ENCODE peak calls at places on chromosome 1, in eight cellular contexts. S is K562; J is adrenal gland; N is H9; V is OCI-LY7; B is CD8-positive, alpha-beta memory T cell; G is mammary epithelial cell; Z is neuronal stem cell. R is an unnamed sample.

GRCh38 chr1:17516303-17517214 is 22.9 kb upstream of the ARHGEF10L start:
- DNase-seq in S (no peak), J (no peak), N (no peak), V (no peak), B (no peak), G (no peak), Z (no peak), R (no peak)

GRCh38 chr1:8822383-8823294 is 5.2 kb upstream of the RERE start:
- DNase-seq in S (peak; percentile 64), J (no peak), N (no peak), V (no peak), B (no peak), G (peak; percentile 84), Z (no peak), R (peak; percentile 83)

GRCh38 chr1:27658951-27659496 is 13.0 kb downstream of the IFI6 start:
- DNase-seq in S (no peak), J (no peak), N (peak; percentile 51), V (peak; percentile 52), B (peak; percentile 61), G (peak; percentile 86), Z (no peak), R (no peak)

GRCh38 chr1:180269848-180270766 is 40.0 kb downstream of the LHX4 start:
- DNase-seq in S (no peak), J (no peak), N (peak; percentile 67), V (no peak), B (no peak), G (no peak), Z (no peak), R (peak; percentile 38)

GRCh38 chr1:225437710-225438437 is 10.0 kb upstream of the LBR start:
- DNase-seq in S (peak; percentile 47), J (no peak), N (peak; percentile 58), V (no peak), B (no peak), G (no peak), Z (no peak), R (no peak)

GRCh38 chr1:46436844-46437243 is 42.7 kb downstream of the FAAH start:
- DNase-seq in S (no peak), J (no peak), N (no peak), V (no peak), B (no peak), G (no peak), Z (no peak), R (no peak)

GRCh38 chr1:110513511-110513910 is 5.5 kb downstream of the KCNA10 start:
- DNase-seq in S (no peak), J (no peak), N (peak; percentile 88), V (no peak), B (no peak), G (no peak), Z (no peak), R (no peak)

GRCh38 chr1:237398751-237399150 is 356.8 kb downstream of the RYR2 start:
- DNase-seq in S (no peak), J (no peak), N (no peak), V (no peak), B (no peak), G (no peak), Z (no peak), R (no peak)

GRCh38 chr1:24425922-24426321 is 10.3 kb downstream of the NIPAL3 start:
- DNase-seq in S (no peak), J (no peak), N (no peak), V (no peak), B (no peak), G (no peak), Z (no peak), R (no peak)

GRCh38 chr1:16262067-16262466 is 25.1 kb upstream of the CPLANE2 start:
- DNase-seq in S (no peak), J (no peak), N (no peak), V (no peak), B (no peak), G (no peak), Z (no peak), R (no peak)

GRCh38 chr1:7296968-7297367 is 474.1 kb upstream of the VAMP3 start:
- DNase-seq in S (no peak), J (no peak), N (no peak), V (no peak), B (no peak), G (no peak), Z (no peak), R (no peak)

GRCh38 chr1:7293702-7294630 is 477.1 kb upstream of the VAMP3 start:
- DNase-seq in S (no peak), J (no peak), N (peak; percentile 58), V (no peak), B (no peak), G (no peak), Z (no peak), R (no peak)

GRCh38 chr1:7294636-7295035 is 476.5 kb upstream of the VAMP3 start:
- DNase-seq in S (no peak), J (no peak), N (no peak), V (no peak), B (no peak), G (no peak), Z (no peak), R (no peak)

GRCh38 chr1:7298145-7298544 is 473.0 kb upstream of the VAMP3 start:
- DNase-seq in S (no peak), J (no peak), N (no peak), V (no peak), B (no peak), G (no peak), Z (no peak), R (no peak)

DNA sequence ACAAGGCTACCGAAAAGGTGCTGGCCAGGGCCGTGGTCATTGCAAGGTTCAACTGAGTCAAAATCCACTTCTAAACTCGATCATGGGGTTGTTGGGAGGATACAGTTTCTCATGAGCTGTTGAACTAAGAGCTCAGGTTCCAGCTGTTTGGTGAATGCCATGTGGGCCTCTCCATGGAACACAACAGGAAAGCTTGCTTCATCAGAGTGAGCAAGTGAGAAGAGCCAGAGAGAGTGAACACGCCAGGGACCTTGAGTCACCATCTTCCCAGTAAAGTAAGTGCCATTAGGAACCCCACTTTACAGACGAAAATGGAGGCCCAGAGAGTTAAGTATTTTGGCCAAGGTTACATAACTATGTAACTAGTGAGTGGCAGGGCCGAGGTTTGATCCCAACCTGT is 475.1 kb upstream of the VAMP3 start:
- DNase-seq in S (no peak), J (no peak), N (no peak), V (no peak), B (no peak), G (no peak), Z (no peak), R (no peak)
- H3K4me1 ChIP-seq in S (no peaks in the 10 kb centered on the region), J (peaks cover 13% of the 10 kb centered on the region), N (peaks cover 19% of the 10 kb centered on the region), V (no peaks in the 10 kb centered on the region), B (no peaks in the 10 kb centered on the region), G (peaks cover 20% of the 10 kb centered on the region), Z (no peaks in the 10 kb centered on the region), R (peaks cover 42% of the 10 kb centered on the region)

GRCh38 chr1:214462882-214463281 is 88.5 kb downstream of the PTPN14 start:
- DNase-seq in S (no peak), J (no peak), N (no peak), V (no peak), B (no peak), G (no peak), Z (no peak), R (no peak)
- H3K4me1 ChIP-seq in S (peaks cover 4% of the 10 kb centered on the region), J (no peaks in the 10 kb centered on the region), N (peaks cover 3% of the 10 kb centered on the region), V (no peaks in the 10 kb centered on the region), B (no peaks in the 10 kb centered on the region), G (peaks cover 53% of the 10 kb centered on the region), Z (peaks cover 7% of the 10 kb centered on the region), R (peaks cover 24% of the 10 kb centered on the region)

DNA sequence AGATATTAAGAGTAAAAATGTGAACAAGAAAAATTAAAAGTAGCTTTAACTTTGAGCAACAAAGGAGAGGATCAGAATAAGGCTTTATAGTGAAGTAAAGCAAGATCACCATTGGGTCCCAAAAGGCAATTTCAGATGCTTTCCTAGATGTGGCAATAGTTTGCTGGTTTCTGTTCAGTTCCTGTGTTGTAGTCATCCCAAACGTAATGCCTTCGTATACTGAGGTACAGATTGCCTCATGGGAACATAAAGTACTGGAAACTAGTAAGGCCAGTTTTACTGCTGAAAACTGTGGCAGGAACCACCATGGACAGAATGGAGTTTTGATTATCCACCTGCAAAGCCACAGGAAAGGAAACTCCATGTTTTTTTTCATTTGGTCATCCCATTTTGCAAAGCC is 283.5 kb upstream of the SGIP1 start:
- DNase-seq in S (no peak), J (no peak), N (no peak), V (no peak), B (no peak), G (peak; percentile 79), Z (no peak), R (no peak)
- H3K4me1 ChIP-seq in S (no peaks in the 10 kb centered on the region), J (no peaks in the 10 kb centered on the region), N (no peaks in the 10 kb centered on the region), V (peaks cover 18% of the 10 kb centered on the region), B (peaks cover 18% of the 10 kb centered on the region), G (no peaks in the 10 kb centered on the region), Z (no peaks in the 10 kb centered on the region), R (peaks cover 8% of the 10 kb centered on the region)

GRCh38 chr1:32179443-32180185 is at the start of gene TXLNA:
- DNase-seq in S (peak; percentile 99), J (peak; percentile 94), N (peak; percentile 97), V (peak; percentile 92), B (peak; percentile 91), G (peak; percentile 86), Z (peak; percentile 81), R (peak; percentile 97)

GRCh38 chr1:32181065-32181464 is 1.6 kb downstream of the TXLNA start:
- DNase-seq in S (no peak), J (no peak), N (no peak), V (no peak), B (no peak), G (no peak), Z (no peak), R (no peak)

GRCh38 chr1:32181563-32181962 is 2.1 kb downstream of the TXLNA start:
- DNase-seq in S (no peak), J (no peak), N (no peak), V (no peak), B (no peak), G (no peak), Z (no peak), R (no peak)

GRCh38 chr1:32180186-32181060 is 948 bp downstream of the TXLNA start:
- DNase-seq in S (peak; percentile 57), J (peak; percentile 72), N (peak; percentile 64), V (peak; percentile 52), B (no peak), G (peak; percentile 31), Z (peak; percentile 20), R (peak; percentile 64)

DNA sequence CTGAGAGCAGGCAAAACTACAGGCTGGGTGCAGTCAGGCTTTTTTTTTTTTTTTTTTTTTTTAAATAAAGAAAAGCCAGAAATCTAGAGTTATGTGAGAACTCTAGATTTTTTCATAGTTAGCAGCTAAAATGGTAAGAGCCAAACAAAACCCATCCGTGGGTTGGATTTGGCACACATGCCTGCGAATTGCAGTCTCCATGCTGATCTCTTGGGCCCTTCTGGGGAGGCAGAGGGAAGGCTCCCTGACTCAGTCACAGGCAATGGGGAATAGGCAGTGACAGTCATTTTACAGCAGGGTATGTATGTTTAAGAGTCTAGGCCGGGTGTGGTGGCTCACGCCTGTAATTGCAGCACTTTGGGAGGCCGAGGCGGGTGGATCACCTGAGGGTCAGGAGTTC is 2.6 kb downstream of the TXLNA start:
- DNase-seq in S (no peak), J (no peak), N (no peak), V (no peak), B (no peak), G (no peak), Z (no peak), R (no peak)
- H3K4me1 ChIP-seq in S (peaks cover 30% of the 10 kb centered on the region), J (peaks cover 47% of the 10 kb centered on the region), N (peaks cover 6% of the 10 kb centered on the region), V (peaks cover 46% of the 10 kb centered on the region), B (peaks cover 28% of the 10 kb centered on the region), G (peaks cover 26% of the 10 kb centered on the region), Z (peaks cover 15% of the 10 kb centered on the region), R (peaks cover 22% of the 10 kb centered on the region)

R was measured in SJSA1.